ENCODE peak calls at places on chromosome 2, in five cellular contexts. E, X, N, G and I are unnamed samples.

GRCh38 chr2:98039085-98039756 is 43.5 kb upstream of the TMEM131 start:
- DNase-seq in E (peak; percentile 48), X (no peak), N (no peak), G (no peak), I (no peak)

GRCh38 chr2:10239561-10239967 is 63.1 kb upstream of the HPCAL1 start:
- DNase-seq in E (no peak), X (no peak), N (peak; percentile 40), G (no peak), I (no peak)

GRCh38 chr2:160783481-160783880 is 289.9 kb upstream of the RBMS1 start:
- DNase-seq in E (no peak), X (no peak), N (no peak), G (no peak), I (no peak)

GRCh38 chr2:12091201-12091806 is 344.9 kb downstream of the LPIN1 start:
- DNase-seq in E (no peak), X (no peak), N (no peak), G (no peak), I (no peak)

GRCh38 chr2:233638836-233639235 is 2.6 kb downstream of the UGT1A10 start:
- DNase-seq in E (no peak), X (no peak), N (no peak), G (no peak), I (no peak)

GRCh38 chr2:42218712-42219111 is 49.6 kb downstream of the EML4 start:
- DNase-seq in E (no peak), X (no peak), N (no peak), G (no peak), I (no peak)

GRCh38 chr2:48572797-48573196 is 42.8 kb downstream of the STON1 start:
- DNase-seq in E (no peak), X (no peak), N (no peak), G (no peak), I (peak; percentile 81)

GRCh38 chr2:137302957-137303356 is 537.6 kb downstream of the THSD7B start:
- DNase-seq in E (no peak), X (no peak), N (no peak), G (no peak), I (no peak)

GRCh38 chr2:216508229-216508628 is 9.6 kb downstream of the RPL37A start:
- DNase-seq in E (no peak), X (no peak), N (no peak), G (no peak), I (no peak)

GRCh38 chr2:20182241-20182931 is 42.5 kb downstream of the SDC1 start:
- DNase-seq in E (peak; percentile 93), X (peak; percentile 94), N (no peak), G (no peak), I (no peak)

GRCh38 chr2:72204782-72205545 is 57.3 kb upstream of the CYP26B1 start:
- DNase-seq in E (no peak), X (no peak), N (no peak), G (no peak), I (no peak)

GRCh38 chr2:240840435-240841060 is 20.5 kb upstream of the KIF1A start:
- DNase-seq in E (peak; percentile 83), X (peak; percentile 80), N (no peak), G (no peak), I (no peak)

GRCh38 chr2:1516798-1517060 is 103.5 kb downstream of the TPO start:
- DNase-seq in E (no peak), X (no peak), N (no peak), G (no peak), I (no peak)

GRCh38 chr2:171553858-171554257 is 31.6 kb downstream of the CYBRD1 start:
- DNase-seq in E (peak; percentile 42), X (peak; percentile 96), N (no peak), G (no peak), I (no peak)

GRCh38 chr2:57937456-57937855 is 109.2 kb upstream of the VRK2 start:
- DNase-seq in E (no peak), X (no peak), N (no peak), G (no peak), I (no peak)

GRCh38 chr2:65710779-65711295 is 278.4 kb upstream of the SPRED2 start:
- DNase-seq in E (no peak), X (peak; percentile 30), N (no peak), G (no peak), I (no peak)

GRCh38 chr2:217864960-217865359 is 137.8 kb downstream of the TNS1 start:
- DNase-seq in E (no peak), X (no peak), N (no peak), G (no peak), I (no peak)

GRCh38 chr2:11550302-11550701 is 16.5 kb downstream of the GREB1 start:
- DNase-seq in E (no peak), X (no peak), N (no peak), G (no peak), I (no peak)

GRCh38 chr2:38722271-38723115 is 28.7 kb downstream of the SRSF7 start:
- DNase-seq in E (peak; percentile 20), X (no peak), N (no peak), G (no peak), I (no peak)

GRCh38 chr2:177313162-177313781 is 48.7 kb upstream of the NFE2L2 start:
- DNase-seq in E (no peak), X (no peak), N (no peak), G (no peak), I (no peak)

GRCh38 chr2:160322320-160322719 is 122.2 kb upstream of the ITGB6 start:
- DNase-seq in E (no peak), X (no peak), N (no peak), G (no peak), I (no peak)

GRCh38 chr2:111226797-111227700 is 106.3 kb downstream of the BCL2L11 start:
- DNase-seq in E (no peak), X (no peak), N (no peak), G (no peak), I (no peak)

GRCh38 chr2:240594511-240595380 is 8.2 kb downstream of the CAPN10 start:
- DNase-seq in E (peak; percentile 17), X (no peak), N (peak; percentile 19), G (no peak), I (no peak)

GRCh38 chr2:59761966-59762365 is 791.5 kb downstream of the BCL11A start:
- DNase-seq in E (no peak), X (no peak), N (no peak), G (no peak), I (no peak)

GRCh38 chr2:233346930-233347329 is 7.4 kb upstream of the DGKD start:
- DNase-seq in E (no peak), X (no peak), N (no peak), G (no peak), I (no peak)

GRCh38 chr2:170461875-170462274 is 253.3 kb upstream of the SP5 start:
- DNase-seq in E (no peak), X (no peak), N (no peak), G (no peak), I (no peak)

GRCh38 chr2:58533376-58533775 is 292.3 kb upstream of the FANCL start:
- DNase-seq in E (no peak), X (peak; percentile 7), N (no peak), G (no peak), I (no peak)

GRCh38 chr2:102895386-102895785 is 133.6 kb downstream of the TMEM182 start:
- DNase-seq in E (no peak), X (no peak), N (no peak), G (no peak), I (no peak)

GRCh38 chr2:11028407-11028916 is 116.7 kb downstream of the KCNF1 start:
- DNase-seq in E (no peak), X (no peak), N (no peak), G (no peak), I (no peak)

DNA sequence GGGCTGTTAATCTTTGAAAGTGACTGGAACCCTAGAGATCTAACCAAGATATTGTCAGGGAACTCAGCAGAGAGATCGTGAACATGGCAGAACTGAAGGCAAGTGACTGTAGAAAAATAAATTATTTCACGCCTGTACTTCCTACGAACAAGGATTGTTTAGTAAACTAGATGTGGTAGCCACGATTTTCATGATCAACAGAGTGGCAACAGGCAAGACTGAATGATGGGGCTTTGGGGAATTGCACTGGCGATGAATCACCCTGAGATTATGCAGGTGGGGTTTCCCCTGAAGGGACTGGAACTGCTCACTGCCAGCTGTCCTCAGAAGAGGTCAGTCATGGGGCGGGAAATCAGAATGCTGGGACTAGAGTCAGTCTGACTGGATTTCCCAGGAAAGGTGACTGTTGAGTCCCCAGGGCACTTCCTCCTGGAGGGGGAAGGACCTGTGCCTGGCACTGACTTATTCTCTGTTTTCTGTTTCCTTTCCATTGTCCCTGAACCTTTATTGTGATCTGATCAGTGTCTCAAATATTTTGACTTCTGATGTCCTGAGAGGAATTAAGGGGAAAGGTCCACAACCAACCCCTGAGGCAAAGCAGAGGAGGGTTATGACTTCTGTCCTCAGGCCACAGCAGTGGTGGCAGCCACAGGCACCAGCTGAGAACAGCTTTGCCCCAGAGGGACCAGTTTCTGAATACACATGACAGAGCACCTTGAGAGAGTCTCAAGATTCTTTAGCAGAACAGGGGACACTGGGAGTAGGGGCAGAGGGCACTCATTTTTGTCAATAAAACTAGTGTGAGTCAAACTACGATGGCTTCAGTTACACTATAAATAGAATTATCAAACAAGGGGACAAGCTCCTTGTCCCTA is 70.0 kb downstream of the NAB1 start:
- DNase-seq in E (peak; percentile 56), X (peak; percentile 74), N (no peak), G (no peak), I (no peak)
- H3K4me3 ChIP-seq in E (no peak overlapping the region), X (peak overlapping the region; percentile 11), N (no peak overlapping the region), G (no peak overlapping the region), I (no peak overlapping the region)

GRCh38 chr2:70089946-70090523 is 2.8 kb downstream of the PCBP1 start:
- DNase-seq in E (no peak), X (no peak), N (no peak), G (no peak), I (no peak)

GRCh38 chr2:70091816-70092215 is 4.5 kb downstream of the PCBP1 start:
- DNase-seq in E (no peak), X (no peak), N (no peak), G (no peak), I (no peak)

GRCh38 chr2:70089220-70089945 is 2.1 kb downstream of the PCBP1 start:
- DNase-seq in E (peak; percentile 54), X (peak; percentile 39), N (no peak), G (no peak), I (no peak)

GRCh38 chr2:70091364-70091763 is 4.1 kb downstream of the PCBP1 start:
- DNase-seq in E (no peak), X (no peak), N (no peak), G (no peak), I (no peak)

DNA sequence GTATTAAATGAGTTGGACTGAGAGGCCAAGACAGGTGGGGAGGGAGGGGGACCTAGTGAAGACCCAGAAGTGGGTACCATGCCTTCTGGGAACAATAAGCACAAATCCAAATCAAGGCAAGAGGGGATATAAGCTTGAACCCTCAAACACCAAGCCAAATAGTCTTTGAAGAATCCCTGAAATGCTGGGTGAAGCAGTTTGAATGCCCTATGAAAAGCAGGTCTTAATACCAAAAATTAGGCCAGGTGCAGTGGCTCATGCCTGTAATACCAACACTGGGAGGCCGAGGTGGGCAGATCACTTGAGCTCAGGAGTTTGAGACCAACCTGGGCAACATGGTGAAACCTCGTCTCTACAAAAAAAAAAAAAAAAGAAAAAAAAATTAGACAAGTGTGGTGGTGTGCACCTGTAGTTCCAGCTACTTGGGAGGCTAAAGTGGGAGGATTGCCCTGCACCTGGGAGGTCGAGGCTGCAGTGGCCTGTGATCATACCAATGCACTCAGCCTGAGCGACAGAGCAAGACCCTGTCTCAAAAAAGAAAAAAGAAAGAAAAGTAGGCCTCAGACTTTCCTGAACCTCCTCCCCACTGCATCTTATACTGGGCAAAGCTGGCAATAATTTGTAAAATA is 3.5 kb downstream of the PCBP1 start:
- DNase-seq in E (no peak), X (no peak), N (no peak), G (no peak), I (no peak)
- H3K27ac ChIP-seq in E (no peak overlapping the region), X (no peak overlapping the region), N (peak overlapping the region; percentile 99), G (peak overlapping the region; percentile 100), I (peak overlapping the region; percentile 100)

GRCh38 chr2:207163053-207163814 is 2.5 kb downstream of the KLF7 start:
- DNase-seq in E (peak; percentile 60), X (peak; percentile 91), N (peak; percentile 26), G (no peak), I (no peak)
- TF ChIP-seq POLR2A in E (no peak), X (no peak), N (peak; percentile 66), G (no peak), I (no peak)

GRCh38 chr2:76579911-76580310 is 869.2 kb upstream of the GCFC2 start:
- DNase-seq in E (no peak), X (no peak), N (no peak), G (no peak), I (no peak)
- H3K4me3 ChIP-seq in E (no peak overlapping the region), X (no peak overlapping the region), N (no peak overlapping the region), G (no peak overlapping the region), I (no peak overlapping the region)